ENCODE peak calls at places on chromosomes 12 and 14, in five cellular contexts. One of them, this sample, is unnamed.

GRCh38 chr14:74507085-74507484 is 13.5 kb downstream of the ISCA2 start:
- DNase-seq in activated T-helper 1 cell treated with anti-CD3 and anti-CD28 coated beads, Interleukin-12 subunit alpha, Interleukin-12 subunit beta, Interleukin-2, Interleukin-4 antibody, amounts not matched to agents 30 ng/mL and 10 ng/mL and 1 ng/mL, durations not matched to agents 14 hours and 24 hours and 36 hours: no peak
- DNase-seq in stomach: no peak
- DNase-seq in adrenal gland: no peak
- DNase-seq in activated naive CD8-positive, alpha-beta T cell treated with anti-CD3 and anti-CD28 coated beads for 36 hours: no peak
- DNase-seq in this sample: no peak

GRCh38 chr14:49893309-49894213 is 679 bp downstream of the ARF6 start:
- DNase-seq in adrenal gland: peak; percentile 65
- DNase-seq in activated T-helper 1 cell treated with anti-CD3 and anti-CD28 coated beads, Interleukin-12 subunit alpha, Interleukin-12 subunit beta, Interleukin-2, Interleukin-4 antibody, amounts not matched to agents 30 ng/mL and 10 ng/mL and 1 ng/mL, durations not matched to agents 14 hours and 24 hours and 36 hours: peak; percentile 78
- DNase-seq in stomach: peak; percentile 67
- DNase-seq in activated naive CD8-positive, alpha-beta T cell treated with anti-CD3 and anti-CD28 coated beads for 36 hours: peak; percentile 92
- DNase-seq in this sample: peak; percentile 95

GRCh38 chr14:91128699-91129098 is 14.8 kb downstream of the DGLUCY start:
- DNase-seq in activated T-helper 1 cell treated with anti-CD3 and anti-CD28 coated beads, Interleukin-12 subunit alpha, Interleukin-12 subunit beta, Interleukin-2, Interleukin-4 antibody, amounts not matched to agents 30 ng/mL and 10 ng/mL and 1 ng/mL, durations not matched to agents 14 hours and 24 hours and 36 hours: no peak
- DNase-seq in adrenal gland: no peak
- DNase-seq in activated naive CD8-positive, alpha-beta T cell treated with anti-CD3 and anti-CD28 coated beads for 36 hours: no peak
- DNase-seq in stomach: no peak
- DNase-seq in this sample: no peak

GRCh38 chr12:99005601-99006000 is 360.5 kb downstream of the APAF1 start:
- DNase-seq in activated T-helper 1 cell treated with anti-CD3 and anti-CD28 coated beads, Interleukin-12 subunit alpha, Interleukin-12 subunit beta, Interleukin-2, Interleukin-4 antibody, amounts not matched to agents 30 ng/mL and 10 ng/mL and 1 ng/mL, durations not matched to agents 14 hours and 24 hours and 36 hours: no peak
- DNase-seq in stomach: no peak
- DNase-seq in adrenal gland: no peak
- DNase-seq in activated naive CD8-positive, alpha-beta T cell treated with anti-CD3 and anti-CD28 coated beads for 36 hours: no peak
- DNase-seq in this sample: no peak

GRCh38 chr14:101500681-101501080 is 60.6 kb upstream of the DIO3 start:
- DNase-seq in stomach: no peak
- DNase-seq in activated T-helper 1 cell treated with anti-CD3 and anti-CD28 coated beads, Interleukin-12 subunit alpha, Interleukin-12 subunit beta, Interleukin-2, Interleukin-4 antibody, amounts not matched to agents 30 ng/mL and 10 ng/mL and 1 ng/mL, durations not matched to agents 14 hours and 24 hours and 36 hours: no peak
- DNase-seq in adrenal gland: no peak
- DNase-seq in activated naive CD8-positive, alpha-beta T cell treated with anti-CD3 and anti-CD28 coated beads for 36 hours: no peak
- DNase-seq in this sample: no peak

GRCh38 chr12:109637341-109637740 is 63.7 kb downstream of the MVK start:
- DNase-seq in activated T-helper 1 cell treated with anti-CD3 and anti-CD28 coated beads, Interleukin-12 subunit alpha, Interleukin-12 subunit beta, Interleukin-2, Interleukin-4 antibody, amounts not matched to agents 30 ng/mL and 10 ng/mL and 1 ng/mL, durations not matched to agents 14 hours and 24 hours and 36 hours: no peak
- DNase-seq in stomach: no peak
- DNase-seq in adrenal gland: no peak
- DNase-seq in activated naive CD8-positive, alpha-beta T cell treated with anti-CD3 and anti-CD28 coated beads for 36 hours: no peak
- DNase-seq in this sample: no peak

GRCh38 chr12:21265932-21266331 is 68.8 kb downstream of the SLCO1A2 start:
- DNase-seq in stomach: no peak
- DNase-seq in adrenal gland: no peak
- DNase-seq in activated T-helper 1 cell treated with anti-CD3 and anti-CD28 coated beads, Interleukin-12 subunit alpha, Interleukin-12 subunit beta, Interleukin-2, Interleukin-4 antibody, amounts not matched to agents 30 ng/mL and 10 ng/mL and 1 ng/mL, durations not matched to agents 14 hours and 24 hours and 36 hours: no peak
- DNase-seq in activated naive CD8-positive, alpha-beta T cell treated with anti-CD3 and anti-CD28 coated beads for 36 hours: no peak
- DNase-seq in this sample: no peak

GRCh38 chr12:112331891-112332290 is 50.3 kb downstream of the HECTD4 start:
- DNase-seq in adrenal gland: no peak
- DNase-seq in activated naive CD8-positive, alpha-beta T cell treated with anti-CD3 and anti-CD28 coated beads for 36 hours: no peak
- DNase-seq in activated T-helper 1 cell treated with anti-CD3 and anti-CD28 coated beads, Interleukin-12 subunit alpha, Interleukin-12 subunit beta, Interleukin-2, Interleukin-4 antibody, amounts not matched to agents 30 ng/mL and 10 ng/mL and 1 ng/mL, durations not matched to agents 14 hours and 24 hours and 36 hours: no peak
- DNase-seq in stomach: no peak
- DNase-seq in this sample: no peak

GRCh38 chr12:3225796-3226180 is 148.6 kb downstream of the TSPAN9 start:
- DNase-seq in stomach: no peak
- DNase-seq in activated T-helper 1 cell treated with anti-CD3 and anti-CD28 coated beads, Interleukin-12 subunit alpha, Interleukin-12 subunit beta, Interleukin-2, Interleukin-4 antibody, amounts not matched to agents 30 ng/mL and 10 ng/mL and 1 ng/mL, durations not matched to agents 14 hours and 24 hours and 36 hours: no peak
- DNase-seq in activated naive CD8-positive, alpha-beta T cell treated with anti-CD3 and anti-CD28 coated beads for 36 hours: no peak
- DNase-seq in adrenal gland: no peak
- DNase-seq in this sample: no peak

GRCh38 chr14:53609009-53609408 is 347.6 kb downstream of the BMP4 start:
- DNase-seq in stomach: no peak
- DNase-seq in activated T-helper 1 cell treated with anti-CD3 and anti-CD28 coated beads, Interleukin-12 subunit alpha, Interleukin-12 subunit beta, Interleukin-2, Interleukin-4 antibody, amounts not matched to agents 30 ng/mL and 10 ng/mL and 1 ng/mL, durations not matched to agents 14 hours and 24 hours and 36 hours: no peak
- DNase-seq in activated naive CD8-positive, alpha-beta T cell treated with anti-CD3 and anti-CD28 coated beads for 36 hours: no peak
- DNase-seq in adrenal gland: no peak
- DNase-seq in this sample: no peak

GRCh38 chr12:53048780-53049401 is 974 bp upstream of the TNS2 start:
- DNase-seq in stomach: peak; percentile 59
- DNase-seq in adrenal gland: peak; percentile 84
- DNase-seq in activated naive CD8-positive, alpha-beta T cell treated with anti-CD3 and anti-CD28 coated beads for 36 hours: no peak
- DNase-seq in activated T-helper 1 cell treated with anti-CD3 and anti-CD28 coated beads, Interleukin-12 subunit alpha, Interleukin-12 subunit beta, Interleukin-2, Interleukin-4 antibody, amounts not matched to agents 30 ng/mL and 10 ng/mL and 1 ng/mL, durations not matched to agents 14 hours and 24 hours and 36 hours: no peak
- DNase-seq in this sample: no peak

GRCh38 chr14:60707858-60708257 is 16.3 kb downstream of the SIX4 start:
- DNase-seq in activated T-helper 1 cell treated with anti-CD3 and anti-CD28 coated beads, Interleukin-12 subunit alpha, Interleukin-12 subunit beta, Interleukin-2, Interleukin-4 antibody, amounts not matched to agents 30 ng/mL and 10 ng/mL and 1 ng/mL, durations not matched to agents 14 hours and 24 hours and 36 hours: no peak
- DNase-seq in adrenal gland: no peak
- DNase-seq in stomach: no peak
- DNase-seq in activated naive CD8-positive, alpha-beta T cell treated with anti-CD3 and anti-CD28 coated beads for 36 hours: no peak
- DNase-seq in this sample: no peak

GRCh38 chr12:57461904-57462306 is 2.3 kb downstream of the GLI1 start:
- DNase-seq in activated T-helper 1 cell treated with anti-CD3 and anti-CD28 coated beads, Interleukin-12 subunit alpha, Interleukin-12 subunit beta, Interleukin-2, Interleukin-4 antibody, amounts not matched to agents 30 ng/mL and 10 ng/mL and 1 ng/mL, durations not matched to agents 14 hours and 24 hours and 36 hours: no peak
- DNase-seq in adrenal gland: no peak
- DNase-seq in activated naive CD8-positive, alpha-beta T cell treated with anti-CD3 and anti-CD28 coated beads for 36 hours: peak; percentile 34
- DNase-seq in stomach: no peak
- DNase-seq in this sample: peak; percentile 57

GRCh38 chr14:89813485-89814080 is 140.9 kb downstream of the EFCAB11 start:
- DNase-seq in adrenal gland: no peak
- DNase-seq in activated T-helper 1 cell treated with anti-CD3 and anti-CD28 coated beads, Interleukin-12 subunit alpha, Interleukin-12 subunit beta, Interleukin-2, Interleukin-4 antibody, amounts not matched to agents 30 ng/mL and 10 ng/mL and 1 ng/mL, durations not matched to agents 14 hours and 24 hours and 36 hours: no peak
- DNase-seq in stomach: no peak
- DNase-seq in activated naive CD8-positive, alpha-beta T cell treated with anti-CD3 and anti-CD28 coated beads for 36 hours: no peak
- DNase-seq in this sample: no peak

GRCh38 chr14:58628381-58628780 is 9.4 kb upstream of the DACT1 start:
- DNase-seq in stomach: no peak
- DNase-seq in activated naive CD8-positive, alpha-beta T cell treated with anti-CD3 and anti-CD28 coated beads for 36 hours: no peak
- DNase-seq in activated T-helper 1 cell treated with anti-CD3 and anti-CD28 coated beads, Interleukin-12 subunit alpha, Interleukin-12 subunit beta, Interleukin-2, Interleukin-4 antibody, amounts not matched to agents 30 ng/mL and 10 ng/mL and 1 ng/mL, durations not matched to agents 14 hours and 24 hours and 36 hours: no peak
- DNase-seq in adrenal gland: no peak
- DNase-seq in this sample: no peak

GRCh38 chr12:125065753-125066570 is 727 bp downstream of the AACS start:
- DNase-seq in stomach: no peak
- DNase-seq in activated T-helper 1 cell treated with anti-CD3 and anti-CD28 coated beads, Interleukin-12 subunit alpha, Interleukin-12 subunit beta, Interleukin-2, Interleukin-4 antibody, amounts not matched to agents 30 ng/mL and 10 ng/mL and 1 ng/mL, durations not matched to agents 14 hours and 24 hours and 36 hours: no peak
- DNase-seq in activated naive CD8-positive, alpha-beta T cell treated with anti-CD3 and anti-CD28 coated beads for 36 hours: no peak
- DNase-seq in adrenal gland: peak; percentile 25
- DNase-seq in this sample: no peak

GRCh38 chr12:31594681-31595080 is 3.7 kb upstream of the DENND5B start:
- DNase-seq in activated naive CD8-positive, alpha-beta T cell treated with anti-CD3 and anti-CD28 coated beads for 36 hours: no peak
- DNase-seq in stomach: no peak
- DNase-seq in adrenal gland: no peak
- DNase-seq in activated T-helper 1 cell treated with anti-CD3 and anti-CD28 coated beads, Interleukin-12 subunit alpha, Interleukin-12 subunit beta, Interleukin-2, Interleukin-4 antibody, amounts not matched to agents 30 ng/mL and 10 ng/mL and 1 ng/mL, durations not matched to agents 14 hours and 24 hours and 36 hours: no peak
- DNase-seq in this sample: no peak

GRCh38 chr12:75837700-75838099 is 193.9 kb downstream of the PHLDA1 start:
- DNase-seq in stomach: no peak
- DNase-seq in activated naive CD8-positive, alpha-beta T cell treated with anti-CD3 and anti-CD28 coated beads for 36 hours: no peak
- DNase-seq in adrenal gland: peak; percentile 51
- DNase-seq in activated T-helper 1 cell treated with anti-CD3 and anti-CD28 coated beads, Interleukin-12 subunit alpha, Interleukin-12 subunit beta, Interleukin-2, Interleukin-4 antibody, amounts not matched to agents 30 ng/mL and 10 ng/mL and 1 ng/mL, durations not matched to agents 14 hours and 24 hours and 36 hours: no peak
- DNase-seq in this sample: no peak

GRCh38 chr12:94103986-94104385 is 44.4 kb upstream of the PLXNC1 start:
- DNase-seq in stomach: no peak
- DNase-seq in activated naive CD8-positive, alpha-beta T cell treated with anti-CD3 and anti-CD28 coated beads for 36 hours: no peak
- DNase-seq in adrenal gland: no peak
- DNase-seq in activated T-helper 1 cell treated with anti-CD3 and anti-CD28 coated beads, Interleukin-12 subunit alpha, Interleukin-12 subunit beta, Interleukin-2, Interleukin-4 antibody, amounts not matched to agents 30 ng/mL and 10 ng/mL and 1 ng/mL, durations not matched to agents 14 hours and 24 hours and 36 hours: no peak
- DNase-seq in this sample: no peak

GRCh38 chr14:74630881-74631690 is 19.0 kb upstream of the LTBP2 start:
- DNase-seq in activated T-helper 1 cell treated with anti-CD3 and anti-CD28 coated beads, Interleukin-12 subunit alpha, Interleukin-12 subunit beta, Interleukin-2, Interleukin-4 antibody, amounts not matched to agents 30 ng/mL and 10 ng/mL and 1 ng/mL, durations not matched to agents 14 hours and 24 hours and 36 hours: no peak
- DNase-seq in adrenal gland: no peak
- DNase-seq in activated naive CD8-positive, alpha-beta T cell treated with anti-CD3 and anti-CD28 coated beads for 36 hours: no peak
- DNase-seq in stomach: no peak
- DNase-seq in this sample: no peak

GRCh38 chr12:40225984-40226602 is 1.3 kb downstream of the LRRK2 start:
- DNase-seq in activated naive CD8-positive, alpha-beta T cell treated with anti-CD3 and anti-CD28 coated beads for 36 hours: no peak
- DNase-seq in adrenal gland: no peak
- DNase-seq in stomach: no peak
- DNase-seq in activated T-helper 1 cell treated with anti-CD3 and anti-CD28 coated beads, Interleukin-12 subunit alpha, Interleukin-12 subunit beta, Interleukin-2, Interleukin-4 antibody, amounts not matched to agents 30 ng/mL and 10 ng/mL and 1 ng/mL, durations not matched to agents 14 hours and 24 hours and 36 hours: no peak
- DNase-seq in this sample: no peak

GRCh38 chr12:65568517-65568916 is 255.8 kb upstream of the HMGA2 start:
- DNase-seq in stomach: peak; percentile 47
- DNase-seq in adrenal gland: no peak
- DNase-seq in activated naive CD8-positive, alpha-beta T cell treated with anti-CD3 and anti-CD28 coated beads for 36 hours: no peak
- DNase-seq in activated T-helper 1 cell treated with anti-CD3 and anti-CD28 coated beads, Interleukin-12 subunit alpha, Interleukin-12 subunit beta, Interleukin-2, Interleukin-4 antibody, amounts not matched to agents 30 ng/mL and 10 ng/mL and 1 ng/mL, durations not matched to agents 14 hours and 24 hours and 36 hours: no peak
- DNase-seq in this sample: no peak

GRCh38 chr12:121568971-121569808 is 11.6 kb downstream of the KDM2B start:
- DNase-seq in activated T-helper 1 cell treated with anti-CD3 and anti-CD28 coated beads, Interleukin-12 subunit alpha, Interleukin-12 subunit beta, Interleukin-2, Interleukin-4 antibody, amounts not matched to agents 30 ng/mL and 10 ng/mL and 1 ng/mL, durations not matched to agents 14 hours and 24 hours and 36 hours: no peak
- DNase-seq in stomach: no peak
- DNase-seq in adrenal gland: no peak
- DNase-seq in activated naive CD8-positive, alpha-beta T cell treated with anti-CD3 and anti-CD28 coated beads for 36 hours: no peak
- DNase-seq in this sample: no peak

GRCh38 chr14:21267886-21268611 is 1.2 kb downstream of the HNRNPC start:
- DNase-seq in activated T-helper 1 cell treated with anti-CD3 and anti-CD28 coated beads, Interleukin-12 subunit alpha, Interleukin-12 subunit beta, Interleukin-2, Interleukin-4 antibody, amounts not matched to agents 30 ng/mL and 10 ng/mL and 1 ng/mL, durations not matched to agents 14 hours and 24 hours and 36 hours: no peak
- DNase-seq in adrenal gland: no peak
- DNase-seq in activated naive CD8-positive, alpha-beta T cell treated with anti-CD3 and anti-CD28 coated beads for 36 hours: no peak
- DNase-seq in stomach: no peak
- DNase-seq in this sample: no peak

GRCh38 chr14:32006267-32007110 is 70.6 kb upstream of the ARHGAP5 start:
- DNase-seq in adrenal gland: peak; percentile 37
- DNase-seq in activated T-helper 1 cell treated with anti-CD3 and anti-CD28 coated beads, Interleukin-12 subunit alpha, Interleukin-12 subunit beta, Interleukin-2, Interleukin-4 antibody, amounts not matched to agents 30 ng/mL and 10 ng/mL and 1 ng/mL, durations not matched to agents 14 hours and 24 hours and 36 hours: no peak
- DNase-seq in activated naive CD8-positive, alpha-beta T cell treated with anti-CD3 and anti-CD28 coated beads for 36 hours: no peak
- DNase-seq in stomach: no peak
- DNase-seq in this sample: no peak

GRCh38 chr14:71062581-71063303 is 155.5 kb downstream of the PCNX1 start:
- DNase-seq in activated naive CD8-positive, alpha-beta T cell treated with anti-CD3 and anti-CD28 coated beads for 36 hours: no peak
- DNase-seq in adrenal gland: no peak
- DNase-seq in activated T-helper 1 cell treated with anti-CD3 and anti-CD28 coated beads, Interleukin-12 subunit alpha, Interleukin-12 subunit beta, Interleukin-2, Interleukin-4 antibody, amounts not matched to agents 30 ng/mL and 10 ng/mL and 1 ng/mL, durations not matched to agents 14 hours and 24 hours and 36 hours: no peak
- DNase-seq in stomach: no peak
- DNase-seq in this sample: no peak

GRCh38 chr14:68088463-68088862 is 268.9 kb downstream of the RAD51B start:
- DNase-seq in activated T-helper 1 cell treated with anti-CD3 and anti-CD28 coated beads, Interleukin-12 subunit alpha, Interleukin-12 subunit beta, Interleukin-2, Interleukin-4 antibody, amounts not matched to agents 30 ng/mL and 10 ng/mL and 1 ng/mL, durations not matched to agents 14 hours and 24 hours and 36 hours: no peak
- DNase-seq in adrenal gland: no peak
- DNase-seq in stomach: no peak
- DNase-seq in activated naive CD8-positive, alpha-beta T cell treated with anti-CD3 and anti-CD28 coated beads for 36 hours: no peak
- DNase-seq in this sample: peak; percentile 33

GRCh38 chr14:35234007-35234406 is 58.2 kb upstream of the PSMA6 start:
- DNase-seq in stomach: no peak
- DNase-seq in adrenal gland: no peak
- DNase-seq in activated naive CD8-positive, alpha-beta T cell treated with anti-CD3 and anti-CD28 coated beads for 36 hours: no peak
- DNase-seq in activated T-helper 1 cell treated with anti-CD3 and anti-CD28 coated beads, Interleukin-12 subunit alpha, Interleukin-12 subunit beta, Interleukin-2, Interleukin-4 antibody, amounts not matched to agents 30 ng/mL and 10 ng/mL and 1 ng/mL, durations not matched to agents 14 hours and 24 hours and 36 hours: no peak
- DNase-seq in this sample: no peak

GRCh38 chr12:111425655-111426054 is 19.9 kb downstream of the SH2B3 start:
- DNase-seq in activated T-helper 1 cell treated with anti-CD3 and anti-CD28 coated beads, Interleukin-12 subunit alpha, Interleukin-12 subunit beta, Interleukin-2, Interleukin-4 antibody, amounts not matched to agents 30 ng/mL and 10 ng/mL and 1 ng/mL, durations not matched to agents 14 hours and 24 hours and 36 hours: no peak
- DNase-seq in adrenal gland: no peak
- DNase-seq in stomach: no peak
- DNase-seq in activated naive CD8-positive, alpha-beta T cell treated with anti-CD3 and anti-CD28 coated beads for 36 hours: no peak
- DNase-seq in this sample: peak; percentile 36

GRCh38 chr12:117015811-117016210 is 83.4 kb downstream of the TESC start:
- DNase-seq in adrenal gland: no peak
- DNase-seq in activated naive CD8-positive, alpha-beta T cell treated with anti-CD3 and anti-CD28 coated beads for 36 hours: no peak
- DNase-seq in activated T-helper 1 cell treated with anti-CD3 and anti-CD28 coated beads, Interleukin-12 subunit alpha, Interleukin-12 subunit beta, Interleukin-2, Interleukin-4 antibody, amounts not matched to agents 30 ng/mL and 10 ng/mL and 1 ng/mL, durations not matched to agents 14 hours and 24 hours and 36 hours: no peak
- DNase-seq in stomach: no peak
- DNase-seq in this sample: no peak

GRCh38 chr14:37246427-37246829 is 48.7 kb downstream of the MIPOL1 start:
- DNase-seq in adrenal gland: no peak
- DNase-seq in activated T-helper 1 cell treated with anti-CD3 and anti-CD28 coated beads, Interleukin-12 subunit alpha, Interleukin-12 subunit beta, Interleukin-2, Interleukin-4 antibody, amounts not matched to agents 30 ng/mL and 10 ng/mL and 1 ng/mL, durations not matched to agents 14 hours and 24 hours and 36 hours: no peak
- DNase-seq in activated naive CD8-positive, alpha-beta T cell treated with anti-CD3 and anti-CD28 coated beads for 36 hours: no peak
- DNase-seq in stomach: no peak
- DNase-seq in this sample: no peak